ENCODE peak calls at places on chromosomes 12 and 14, in five cellular contexts. Z, N, U, X and E are unnamed samples.

GRCh38 chr12:23659151-23659550 is 290.3 kb downstream of the SOX5 start:
- DNase-seq in X (no peak), Z (no peak), N (no peak), U (no peak), E (no peak)

GRCh38 chr12:101351682-101352081 is 55.9 kb downstream of the ARL1 start:
- DNase-seq in N (no peak), U (no peak), X (no peak), Z (no peak), E (no peak)

GRCh38 chr14:61609143-61609851 is 86.0 kb upstream of the HIF1A start:
- DNase-seq in X (peak), N (no peak), Z (no peak), U (peak), E (no peak)

GRCh38 chr12:39966251-39966650 is 139.6 kb downstream of the SLC2A13 start:
- DNase-seq in N (no peak), U (no peak), Z (no peak), X (no peak), E (no peak)

GRCh38 chr12:132248439-132249157 is 80.8 kb downstream of the GALNT9 start:
- DNase-seq in N (no peak), Z (no peak), X (no peak), U (no peak), E (no peak)

GRCh38 chr12:22056607-22057006 is 10.6 kb downstream of the CMAS start:
- DNase-seq in X (no peak), U (no peak), Z (no peak), N (no peak), E (no peak)

GRCh38 chr12:93526786-93527428 is 45.6 kb upstream of the SOCS2 start:
- DNase-seq in N (no peak), X (peak), U (no peak), Z (no peak), E (no peak)

GRCh38 chr12:132150780-132151144 is 6.5 kb downstream of the NOC4L start:
- DNase-seq in Z (no peak), U (no peak), X (no peak), N (no peak), E (no peak)

DNA sequence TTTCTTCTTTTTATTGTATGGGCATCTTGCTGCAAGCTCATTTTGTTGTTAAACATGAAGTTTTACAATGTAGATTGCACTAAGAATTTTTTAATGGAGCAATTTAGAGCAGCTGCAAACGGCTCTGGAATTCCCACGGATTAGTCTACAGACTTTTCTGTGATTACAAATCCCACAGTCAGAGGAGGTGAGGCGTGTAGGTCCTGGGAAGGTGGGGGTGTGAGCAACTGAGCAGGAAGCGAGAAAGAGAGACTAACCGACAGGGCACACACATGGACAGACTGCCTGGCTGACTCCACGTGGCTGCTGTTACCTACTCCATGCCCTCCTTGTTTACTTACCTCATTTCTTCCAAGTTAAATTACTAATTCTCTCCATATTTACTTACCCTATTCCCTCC is 348.5 kb downstream of the NPAS3 start:
- DNase-seq in Z (no peak), U (no peak), X (no peak), N (no peak), E (no peak)
- TF ChIP-seq TAF1 in Z (no peak), U (no peak), X (no peak), N (no peak), E (no peak)

GRCh38 chr12:108304633-108305032 is 34.5 kb downstream of the CMKLR1 start:
- DNase-seq in Z (no peak), X (no peak), N (no peak), U (no peak), E (no peak)

GRCh38 chr12:108301346-108301745 is 37.8 kb downstream of the CMKLR1 start:
- DNase-seq in Z (no peak), X (no peak), U (no peak), N (no peak), E (no peak)

GRCh38 chr12:108299980-108300696 is 39.0 kb downstream of the CMKLR1 start:
- DNase-seq in X (no peak), N (no peak), U (no peak), Z (no peak), E (no peak)

GRCh38 chr12:108302034-108302433 is 37.1 kb downstream of the CMKLR1 start:
- DNase-seq in U (no peak), Z (no peak), N (no peak), X (no peak), E (no peak)

GRCh38 chr12:108302471-108303311 is 36.4 kb downstream of the CMKLR1 start:
- DNase-seq in N (no peak), U (peak), Z (no peak), X (peak), E (no peak)
- TF ChIP-seq POLR2AphosphoS5 in N (no peak), U (no peak), Z (no peak), X (no peak), E (no peak)

GRCh38 chr12:30598889-30599288 is 96.8 kb downstream of the IPO8 start:
- DNase-seq in N (no peak), Z (no peak), U (no peak), X (no peak), E (no peak)

GRCh38 chr12:30595742-30596141 is 99.9 kb downstream of the IPO8 start:
- DNase-seq in U (no peak), N (no peak), Z (no peak), X (no peak), E (no peak)

GRCh38 chr12:30603129-30603528 is 92.5 kb downstream of the IPO8 start:
- DNase-seq in N (no peak), X (no peak), U (no peak), Z (no peak), E (no peak)

GRCh38 chr12:30602678-30603077 is 93.0 kb downstream of the IPO8 start:
- DNase-seq in X (no peak), N (no peak), U (no peak), Z (no peak), E (no peak)

DNA sequence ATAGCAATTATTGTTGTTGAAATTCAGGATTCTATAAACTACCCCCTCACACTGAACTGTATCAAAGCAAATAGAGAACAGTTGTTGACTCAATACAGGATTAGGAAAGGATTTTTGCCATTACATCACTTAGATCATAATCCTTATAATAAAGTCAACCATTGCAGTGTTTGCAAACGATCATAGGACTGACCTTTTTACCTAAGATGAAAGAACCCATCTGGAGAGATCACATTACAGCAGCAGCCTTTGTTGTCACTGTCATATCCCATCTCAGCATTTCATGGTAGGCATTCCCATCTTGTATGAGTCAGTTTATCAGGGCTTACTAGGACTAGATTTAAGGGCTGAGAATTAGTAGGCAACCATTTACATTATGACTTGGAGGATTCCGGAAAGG is 96.0 kb downstream of the IPO8 start:
- DNase-seq in Z (no peak), N (no peak), U (no peak), X (peak), E (no peak)
- TF ChIP-seq TAF1 in Z (no peak), N (no peak), U (no peak), X (no peak), E (no peak)

GRCh38 chr14:85453401-85453800 is 76.5 kb upstream of the FLRT2 start:
- DNase-seq in X (no peak), Z (no peak), N (no peak), U (no peak), E (no peak)
- TF ChIP-seq POLR2AphosphoS5 in X (no peak), Z (no peak), N (no peak), U (no peak), E (no peak)

GRCh38 chr12:26246483-26247164 is 51.3 kb downstream of the SSPN start:
- DNase-seq in U (no peak), X (no peak), N (no peak), Z (no peak), E (no peak)
- TF ChIP-seq TAF1 in U (no peak), X (no peak), N (no peak), Z (no peak), E (no peak)

GRCh38 chr12:57631566-57632368 is 1.2 kb downstream of the B4GALNT1 start:
- DNase-seq in X (no peak), Z (peak), N (no peak), U (no peak), E (peak)
- TF ChIP-seq POLR2AphosphoS5 in X (no peak), Z (no peak), N (no peak), U (no peak), E (no peak)